ENCODE peak calls at places on chromosomes 1 and 21, in eight cellular contexts. N, D, I, B, G, H, U and Q are unnamed samples.

GRCh38 chr1:234093107-234093506 is 188.6 kb downstream of the SLC35F3 start:
- DNase-seq in N (no peak), D (no peak), I (no peak), B (no peak), G (no peak), H (no peak), U (no peak), Q (no peak)

GRCh38 chr21:42351626-42352432 is 1.0 kb upstream of the TFF2 start:
- DNase-seq in N (no peak), D (no peak), I (no peak), B (no peak), G (no peak), H (no peak), U (no peak), Q (no peak)

GRCh38 chr1:91747666-91748065 is 138.3 kb downstream of the TGFBR3 start:
- DNase-seq in N (no peak), D (no peak), I (no peak), B (no peak), G (no peak), H (no peak), U (no peak), Q (no peak)

GRCh38 chr1:44613932-44614331 is 60.3 kb downstream of the TMEM53 start:
- DNase-seq in N (peak; percentile 30), D (no peak), I (no peak), B (no peak), G (no peak), H (no peak), U (no peak), Q (no peak)

GRCh38 chr1:175089319-175089718 is 21.7 kb downstream of the TNN start:
- DNase-seq in N (no peak), D (no peak), I (peak; percentile 37), B (no peak), G (no peak), H (no peak), U (no peak), Q (no peak)

GRCh38 chr1:162627662-162628296 is 4.5 kb upstream of the DDR2 start:
- DNase-seq in N (peak; percentile 36), D (peak; percentile 70), I (no peak), B (peak; percentile 60), G (peak; percentile 52), H (peak; percentile 53), U (no peak), Q (peak; percentile 73)

GRCh38 chr1:169601096-169601881 is 15.0 kb upstream of the F5 start:
- DNase-seq in N (peak; percentile 6), D (peak; percentile 39), I (no peak), B (peak; percentile 61), G (peak; percentile 21), H (peak; percentile 20), U (peak; percentile 4), Q (peak; percentile 67)

GRCh38 chr1:11648732-11649158 is 5.5 kb downstream of the FBXO2 start:
- DNase-seq in N (no peak), D (peak; percentile 42), I (no peak), B (no peak), G (no peak), H (no peak), U (no peak), Q (no peak)

GRCh38 chr1:43256675-43257570 is 12.9 kb upstream of the TMEM125 start:
- DNase-seq in N (no peak), D (no peak), I (no peak), B (no peak), G (no peak), H (no peak), U (no peak), Q (no peak)

GRCh38 chr1:153612755-153613331 is at the start of gene S100A16:
- DNase-seq in N (peak; percentile 71), D (peak; percentile 94), I (peak; percentile 76), B (peak; percentile 67), G (peak; percentile 56), H (peak; percentile 61), U (no peak), Q (peak; percentile 49)

GRCh38 chr1:182119631-182120030 is 58.1 kb upstream of the ZNF648 start:
- DNase-seq in N (no peak), D (no peak), I (no peak), B (no peak), G (no peak), H (no peak), U (no peak), Q (no peak)

GRCh38 chr1:212743901-212744475 is 44.3 kb upstream of the BATF3 start:
- DNase-seq in N (no peak), D (no peak), I (no peak), B (no peak), G (peak; percentile 50), H (no peak), U (no peak), Q (no peak)

GRCh38 chr1:150574260-150575071 is 4.9 kb downstream of the MCL1 start:
- DNase-seq in N (no peak), D (no peak), I (no peak), B (peak; percentile 35), G (no peak), H (no peak), U (no peak), Q (peak; percentile 46)

GRCh38 chr1:213122514-213122929 is 71.5 kb downstream of the RPS6KC1 start:
- DNase-seq in N (peak; percentile 73), D (peak; percentile 75), I (no peak), B (peak; percentile 82), G (peak; percentile 72), H (peak; percentile 71), U (peak; percentile 5), Q (peak; percentile 85)

GRCh38 chr1:20785907-20786309 is 1.2 kb downstream of the HP1BP3 start:
- DNase-seq in N (no peak), D (peak; percentile 36), I (peak; percentile 19), B (no peak), G (no peak), H (no peak), U (no peak), Q (no peak)

GRCh38 chr1:151948506-151948905 is 39.2 kb upstream of the THEM4 start:
- DNase-seq in N (no peak), D (no peak), I (no peak), B (no peak), G (no peak), H (no peak), U (no peak), Q (no peak)

GRCh38 chr1:151371744-151372410 is 628 bp downstream of the SELENBP1 start:
- DNase-seq in N (peak; percentile 37), D (peak; percentile 68), I (peak; percentile 68), B (peak; percentile 68), G (peak; percentile 55), H (peak; percentile 35), U (peak; percentile 80), Q (no peak)

GRCh38 chr1:227748496-227749182 is 13.4 kb downstream of the SNAP47 start:
- DNase-seq in N (no peak), D (peak; percentile 34), I (peak; percentile 30), B (peak; percentile 78), G (peak; percentile 80), H (no peak), U (no peak), Q (no peak)

GRCh38 chr1:64282353-64282752 is 78.9 kb downstream of the UBE2U start:
- DNase-seq in N (peak; percentile 12), D (no peak), I (no peak), B (no peak), G (no peak), H (no peak), U (peak; percentile 89), Q (no peak)

GRCh38 chr1:53706356-53706755 is 32.6 kb downstream of the GLIS1 start:
- DNase-seq in N (no peak), D (no peak), I (no peak), B (no peak), G (no peak), H (no peak), U (no peak), Q (no peak)

GRCh38 chr21:42392731-42393442 is 3.0 kb downstream of the TMPRSS3 start:
- DNase-seq in N (no peak), D (no peak), I (no peak), B (no peak), G (no peak), H (no peak), U (no peak), Q (peak; percentile 44)

GRCh38 chr1:32159189-32159588 is 20.3 kb upstream of the TXLNA start:
- DNase-seq in N (no peak), D (no peak), I (no peak), B (no peak), G (no peak), H (no peak), U (no peak), Q (no peak)
- TF ChIP-seq CTCF in N (no peak), D (no peak), I (no peak), B (no peak), G (no peak), H (no peak), U (no peak), Q (no peak)

GRCh38 chr1:229135773-229136172 is 135.1 kb upstream of the RAB4A start:
- DNase-seq in N (no peak), D (no peak), I (no peak), B (no peak), G (no peak), H (no peak), U (no peak), Q (no peak)

GRCh38 chr1:229138066-229138465 is 132.8 kb upstream of the RAB4A start:
- DNase-seq in N (no peak), D (no peak), I (no peak), B (no peak), G (no peak), H (peak; percentile 10), U (no peak), Q (no peak)

GRCh38 chr1:229139320-229139719 is 131.6 kb upstream of the RAB4A start:
- DNase-seq in N (no peak), D (no peak), I (no peak), B (no peak), G (no peak), H (no peak), U (no peak), Q (no peak)

GRCh38 chr1:229137274-229137673 is 133.6 kb upstream of the RAB4A start:
- DNase-seq in N (no peak), D (no peak), I (no peak), B (no peak), G (no peak), H (no peak), U (no peak), Q (no peak)

GRCh38 chr1:229136817-229137216 is 134.1 kb upstream of the RAB4A start:
- DNase-seq in N (no peak), D (no peak), I (no peak), B (no peak), G (no peak), H (no peak), U (no peak), Q (no peak)
- H3K4me3 ChIP-seq in N (no peak overlapping the region), D (no peak overlapping the region), I (no peak overlapping the region), B (no peak overlapping the region), G (no peak overlapping the region), H (no peak overlapping the region), U (no peak overlapping the region), Q (no peak overlapping the region)

DNA sequence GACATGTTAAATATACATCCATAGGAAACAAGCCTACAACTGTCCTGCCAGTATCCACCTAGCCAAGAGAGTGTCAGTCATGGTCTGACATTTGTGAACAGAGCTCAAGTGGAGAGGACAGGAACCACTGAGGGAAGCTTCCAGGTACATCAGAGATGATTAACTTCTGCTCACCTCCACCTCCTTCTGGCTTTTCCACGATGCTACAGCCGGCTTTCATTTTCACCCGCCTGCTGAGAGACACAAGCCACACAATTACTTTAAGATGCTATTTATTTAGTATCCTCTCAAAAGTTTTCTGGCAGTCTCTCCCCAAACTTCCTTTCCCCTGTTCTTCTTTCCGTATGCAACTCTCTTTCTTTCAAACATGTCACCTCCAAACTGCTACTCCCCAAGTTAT is 2.1 kb downstream of the ETV3 start:
- DNase-seq in N (no peak), D (no peak), I (no peak), B (no peak), G (no peak), H (no peak), U (no peak), Q (peak; percentile 25)
- TF ChIP-seq CTCF in N (no peak), D (peak; percentile 11), I (no peak), B (no peak), G (no peak), H (peak; percentile 7), U (peak; percentile 9), Q (peak; percentile 41)

GRCh38 chr1:116258668-116259419 is 114.2 kb upstream of the ATP1A1 start:
- DNase-seq in N (no peak), D (no peak), I (no peak), B (no peak), G (no peak), H (no peak), U (no peak), Q (no peak)
- H3K4me3 ChIP-seq in N (no peak overlapping the region), D (no peak overlapping the region), I (no peak overlapping the region), B (no peak overlapping the region), G (no peak overlapping the region), H (no peak overlapping the region), U (no peak overlapping the region), Q (no peak overlapping the region)